ENCODE peak calls at places on chromosomes 3 and 15, in eight cellular contexts. K is A549, N is right lobe of liver, J is GM12892, P is body of pancreas, V is ovary, Z is H1, T is sigmoid colon. D is an unnamed sample.
A peak's percentile ranks its signal among the peaks of the same experiment; 100 is the strongest.

GRCh38 chr15:90104551-90104950 is 2.3 kb upstream of the IDH2 start:
- DNase-seq in P (peak; percentile 91), N (peak; percentile 84), K (no peak), T (peak; percentile 71), V (no peak), Z (no peak), J (no peak), D (peak; percentile 87)

GRCh38 chr3:38039101-38039898 is at the start of gene DLEC1:
- DNase-seq in T (peak; percentile 83), K (no peak), P (peak; percentile 59), Z (peak; percentile 85), N (peak; percentile 65), V (peak; percentile 60), J (peak; percentile 75), D (peak; percentile 65)

GRCh38 chr15:90479656-90480055 is 50.1 kb upstream of the CRTC3 start:
- DNase-seq in N (no peak), V (no peak), T (no peak), J (no peak), Z (no peak), K (no peak), P (peak; percentile 48), D (peak; percentile 58)

GRCh38 chr3:78994174-78995027 is 773.4 kb downstream of the ROBO1 start:
- DNase-seq in J (no peak), P (no peak), T (no peak), V (no peak), Z (no peak), N (no peak), K (no peak), D (no peak)

GRCh38 chr3:11201246-11202024 is 47.1 kb downstream of the HRH1 start:
- DNase-seq in J (no peak), Z (no peak), P (no peak), V (no peak), T (no peak), N (no peak), K (no peak), D (no peak)

GRCh38 chr3:139537795-139538538 is 1.6 kb downstream of the RBP1 start:
- DNase-seq in P (no peak), T (no peak), N (no peak), K (no peak), V (no peak), Z (no peak), J (no peak), D (no peak)

GRCh38 chr3:113157408-113157980 is 53.9 kb upstream of the BOC start:
- DNase-seq in J (no peak), N (no peak), Z (no peak), V (no peak), T (peak; percentile 92), P (peak; percentile 34), K (no peak), D (no peak)

GRCh38 chr3:37984051-37984450 is 6.5 kb upstream of the VILL start:
- DNase-seq in J (no peak), N (peak; percentile 33), K (no peak), T (peak; percentile 10), Z (no peak), V (peak; percentile 4), P (no peak), D (no peak)

GRCh38 chr15:99132122-99132521 is 27.2 kb downstream of the SYNM start:
- DNase-seq in Z (no peak), J (no peak), N (no peak), K (no peak), V (no peak), P (no peak), T (no peak), D (peak; percentile 14)

GRCh38 chr15:37093480-37094410 is 6.6 kb downstream of the MEIS2 start:
- DNase-seq in V (no peak), T (no peak), P (no peak), J (no peak), Z (no peak), K (no peak), N (no peak), D (no peak)

GRCh38 chr15:52870015-52870414 is 79.9 kb upstream of the ONECUT1 start:
- DNase-seq in Z (no peak), J (no peak), K (no peak), V (no peak), T (no peak), P (no peak), N (no peak), D (no peak)

GRCh38 chr15:68374346-68374745 is 57.6 kb downstream of the ITGA11 start:
- DNase-seq in J (no peak), P (no peak), K (no peak), T (peak; percentile 39), V (no peak), Z (peak; percentile 39), N (peak; percentile 33), D (no peak)

GRCh38 chr3:177041021-177041729 is 156.1 kb downstream of the TBL1XR1 start:
- DNase-seq in T (peak; percentile 84), K (no peak), Z (no peak), N (no peak), J (no peak), V (no peak), P (peak; percentile 22), D (no peak)

DNA sequence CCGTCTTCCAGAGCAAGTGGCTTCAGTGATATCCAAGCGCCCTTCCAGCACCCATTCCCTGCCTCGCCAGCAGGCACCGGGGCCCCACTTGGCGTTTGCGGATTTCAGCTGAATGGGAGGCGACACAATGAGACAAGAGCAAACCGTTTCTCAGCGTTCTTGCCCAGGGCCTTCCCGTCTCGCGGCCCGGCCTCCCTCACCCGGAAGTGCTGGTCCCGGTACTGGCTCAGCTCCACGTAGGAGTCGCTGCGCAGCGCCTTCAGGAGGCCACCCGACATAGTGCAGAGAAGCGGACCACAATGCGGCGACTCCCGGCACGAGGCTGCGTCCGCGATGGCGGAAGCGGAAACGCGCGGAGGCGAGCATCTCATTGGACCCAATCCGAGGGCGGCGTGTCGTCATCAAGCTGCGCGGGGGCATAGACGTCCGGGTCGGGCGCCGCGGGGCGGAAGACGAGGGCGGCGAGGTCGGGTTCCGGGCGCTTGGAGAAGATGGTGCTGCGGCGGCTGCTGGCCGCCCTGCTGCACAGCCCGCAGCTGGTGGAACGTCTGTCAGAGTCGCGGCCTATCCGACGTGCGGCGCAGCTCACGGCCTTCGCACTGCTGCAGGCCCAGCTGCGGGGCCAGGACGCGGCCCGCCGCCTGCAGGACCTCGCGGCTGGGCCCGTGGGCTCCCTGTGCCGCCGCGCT is at the start of gene NCBP2:
- DNase-seq in V (peak; percentile 98), J (peak; percentile 91), K (peak; percentile 87), N (peak; percentile 98), Z (peak; percentile 99), T (peak; percentile 99), P (peak; percentile 99), D (peak; percentile 96)
- TF ChIP-seq POLR2A in V (peak; percentile 61), J (peak; percentile 96), K (peak; percentile 67), N (peak; percentile 78), Z (peak; percentile 94), T (peak; percentile 69), P (peak; percentile 90), D (peak; percentile 81)

GRCh38 chr15:84816694-84817460 is at the start of gene ALPK3:
- DNase-seq in Z (peak; percentile 85), V (no peak), K (no peak), T (peak; percentile 85), J (no peak), P (peak; percentile 70), N (peak; percentile 67), D (no peak)
- TF ChIP-seq POLR2A in Z (no peak), V (no peak), K (no peak), T (no peak), J (no peak), P (no peak), N (no peak), D (no peak)

DNA sequence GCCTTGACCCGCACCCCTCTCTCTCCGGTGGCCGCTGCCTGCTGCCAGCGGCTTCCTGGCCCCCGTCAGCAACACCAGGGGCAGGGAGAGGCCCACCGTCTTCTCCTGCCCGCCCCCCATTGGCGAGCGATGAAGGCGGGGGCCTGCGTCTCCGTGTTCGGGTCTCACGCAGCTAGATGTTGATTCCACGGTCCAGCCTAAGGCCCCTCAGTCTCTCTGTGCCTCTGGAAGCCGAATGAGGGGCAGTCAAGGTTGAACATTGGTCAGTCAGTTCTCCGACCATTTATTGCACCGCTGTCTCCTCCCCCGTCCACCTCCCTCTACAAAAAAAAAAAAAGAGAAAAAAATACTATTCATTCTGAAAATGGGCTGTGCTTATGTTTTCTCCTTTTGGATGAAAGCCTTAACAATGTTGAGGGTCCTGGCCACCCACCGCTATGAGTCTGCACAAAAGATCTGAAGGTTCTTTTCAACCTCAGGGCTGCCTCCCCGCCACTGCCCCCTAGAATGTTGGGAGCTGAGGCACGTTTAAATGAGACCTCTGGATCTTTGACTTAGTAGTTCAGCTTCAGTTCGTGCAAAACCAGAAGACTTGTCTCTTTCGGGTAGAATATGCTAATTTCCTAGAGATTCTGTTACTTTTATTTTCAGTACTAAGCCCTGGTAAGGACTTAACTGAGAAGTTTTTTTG is 724 bp downstream of the IREB2 start:
- DNase-seq in Z (no peak), K (peak; percentile 43), N (no peak), V (no peak), P (peak; percentile 10), J (no peak), T (no peak), D (no peak)
- TF ChIP-seq POLR2A in Z (no peak), K (no peak), N (no peak), V (no peak), P (no peak), J (no peak), T (no peak), D (no peak)

DNA sequence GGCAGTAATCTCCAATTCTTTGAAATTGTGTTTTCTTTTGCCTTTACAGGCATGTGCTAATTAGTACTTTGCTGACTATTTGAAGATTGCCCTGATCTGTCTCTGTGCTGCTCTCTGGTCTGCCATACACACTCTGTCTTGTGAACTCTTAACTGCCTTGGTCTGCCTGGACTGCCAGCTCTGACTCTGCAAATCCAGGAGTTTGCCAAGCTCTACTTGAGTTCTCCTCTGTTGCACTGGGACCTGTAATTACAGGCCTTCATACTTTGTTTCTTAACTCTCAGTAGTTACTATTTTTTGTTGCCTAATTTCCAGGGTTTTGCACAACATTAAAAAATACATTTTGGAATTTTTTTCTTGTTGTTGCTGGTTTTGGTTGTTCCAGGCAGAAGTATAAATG is 155.0 kb downstream of the RSRC1 start:
- DNase-seq in P (no peak), V (no peak), Z (no peak), N (no peak), J (no peak), T (no peak), K (no peak), D (no peak)
- TF ChIP-seq POLR2A in P (no peak), V (no peak), Z (no peak), N (no peak), J (no peak), T (no peak), K (no peak), D (no peak)

D was measured in breast epithelium.